ENCODE peak calls at places on chromosome 9, in seven cellular contexts. M is heart left ventricle, F is GM12878, H is astrocyte, D is psoas muscle, C is GM23338, R is tibial nerve. B is an unnamed sample. For H3K4me1, the result is how much of the 10 kb centered on the place peaks cover.

GRCh38 chr9:13587581-13587980 is 308.1 kb upstream of the MPDZ start:
- DNase-seq in M (no peak), F (no peak), H (no peak), D (no peak), C (no peak), R (no peak), B (no peak)

GRCh38 chr9:77291714-77292113 is 114.4 kb downstream of the VPS13A start:
- DNase-seq in M (no peak), F (no peak), H (no peak), D (no peak), C (peak), R (no peak), B (no peak)

GRCh38 chr9:77594963-77595362 is 53.2 kb downstream of the GNA14 start:
- DNase-seq in M (no peak), F (no peak), H (no peak), D (no peak), C (no peak), R (no peak), B (no peak)

GRCh38 chr9:116421006-116421538 is 266.0 kb upstream of the TRIM32 start:
- DNase-seq in M (no peak), F (no peak), H (no peak), D (no peak), C (no peak), R (no peak), B (no peak)

GRCh38 chr9:72361227-72361626 is 3.8 kb downstream of the ZFAND5 start:
- DNase-seq in M (no peak), F (no peak), H (no peak), D (no peak), C (no peak), R (no peak), B (no peak)

GRCh38 chr9:116576386-116576785 is 110.7 kb upstream of the TRIM32 start:
- DNase-seq in M (no peak), F (no peak), H (no peak), D (no peak), C (no peak), R (no peak), B (no peak)

GRCh38 chr9:82599550-82599949 is 463.4 kb downstream of the RASEF start:
- DNase-seq in M (no peak), F (no peak), H (no peak), D (no peak), C (no peak), R (no peak), B (no peak)

GRCh38 chr9:121226186-121226585 is 24.5 kb upstream of the RAB14 start:
- DNase-seq in M (no peak), F (no peak), H (peak), D (no peak), C (no peak), R (no peak), B (no peak)

GRCh38 chr9:78236511-78236950 is 656 bp downstream of the CEP78 start:
- DNase-seq in M (no peak), F (no peak), H (no peak), D (no peak), C (peak), R (no peak), B (no peak)

GRCh38 chr9:22214021-22214420 is 204.9 kb upstream of the CDKN2B start:
- DNase-seq in M (no peak), F (no peak), H (peak), D (no peak), C (no peak), R (no peak), B (no peak)

GRCh38 chr9:2127486-2127885 is 112.3 kb downstream of the SMARCA2 start:
- DNase-seq in M (no peak), F (no peak), H (peak), D (no peak), C (no peak), R (no peak), B (no peak)

GRCh38 chr9:124658165-124659017 is 112.7 kb downstream of the NR6A1 start:
- DNase-seq in M (peak), F (peak), H (peak), D (peak), C (peak), R (peak), B (peak)

GRCh38 chr9:79193001-79193400 is 378.8 kb upstream of the TLE4 start:
- DNase-seq in M (no peak), F (no peak), H (peak), D (no peak), C (no peak), R (no peak), B (no peak)

GRCh38 chr9:94097788-94098413 is 13.6 kb downstream of the PTPDC1 start:
- DNase-seq in M (peak), F (no peak), H (peak), D (no peak), C (no peak), R (no peak), B (no peak)

GRCh38 chr9:113233146-113233545 is 11.8 kb downstream of the SLC31A1 start:
- DNase-seq in M (no peak), F (no peak), H (no peak), D (no peak), C (no peak), R (no peak), B (no peak)

GRCh38 chr9:112753725-112754124 is 3.2 kb downstream of the SNX30 start:
- DNase-seq in M (no peak), F (no peak), H (peak), D (no peak), C (no peak), R (no peak), B (no peak)

GRCh38 chr9:124708633-124709032 is 62.5 kb downstream of the NR6A1 start:
- DNase-seq in M (no peak), F (no peak), H (peak), D (no peak), C (no peak), R (no peak), B (no peak)

GRCh38 chr9:32989651-32990050 is 11.8 kb downstream of the APTX start:
- DNase-seq in M (no peak), F (no peak), H (no peak), D (no peak), C (no peak), R (no peak), B (no peak)

DNA sequence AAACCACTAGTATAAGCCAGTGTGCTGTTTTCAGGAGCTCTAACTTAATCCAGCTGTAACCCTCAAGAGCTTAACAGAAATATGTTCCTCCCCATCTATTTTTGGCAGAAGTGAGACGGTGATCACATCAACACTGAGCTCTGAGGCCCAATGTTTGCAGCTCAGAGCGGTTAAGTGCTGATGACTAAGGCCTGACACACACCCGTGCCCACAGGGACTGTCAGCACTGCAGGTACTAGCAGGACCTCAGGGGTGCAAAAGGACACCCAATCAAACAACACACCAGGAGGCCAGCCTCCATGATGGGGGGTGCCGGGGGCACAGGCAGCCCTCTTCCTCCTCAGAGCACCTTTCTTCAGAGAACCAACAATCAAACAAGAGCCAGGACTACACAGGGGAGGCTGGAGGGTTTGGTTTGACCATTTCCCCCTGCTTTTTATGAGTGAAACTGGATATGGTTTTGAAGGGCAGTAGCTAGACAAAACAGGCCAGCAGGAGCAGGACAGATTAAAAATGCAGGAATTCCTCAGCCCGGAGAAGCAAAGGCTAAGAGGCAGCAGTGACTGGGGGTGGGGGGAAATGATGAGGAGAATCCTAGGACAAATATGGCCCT is 61.3 kb downstream of the RAPGEF1 start:
- DNase-seq in M (peak), F (peak), H (peak), D (peak), C (peak), R (peak), B (peak)
- H3K4me1 ChIP-seq in M (half or more), F (under half), H (under half), D (half or more), C (half or more), R (under half), B (half or more)

GRCh38 chr9:107286057-107286456 is 3.0 kb downstream of the RAD23B start:
- DNase-seq in M (no peak), F (no peak), H (peak), D (no peak), C (no peak), R (no peak), B (no peak)
- H3K4me3 ChIP-seq in M (peak), F (peak), H (peak), D (peak), C (peak), R (no peak), B (peak)

GRCh38 chr9:136557036-136557435 is 11.2 kb upstream of the NOTCH1 start:
- DNase-seq in M (no peak), F (no peak), H (no peak), D (no peak), C (no peak), R (no peak), B (no peak)

GRCh38 chr9:136552117-136552685 is 6.4 kb upstream of the NOTCH1 start:
- DNase-seq in M (no peak), F (no peak), H (peak), D (no peak), C (peak), R (no peak), B (no peak)

GRCh38 chr9:136556166-136556565 is 10.3 kb upstream of the NOTCH1 start:
- DNase-seq in M (no peak), F (no peak), H (no peak), D (no peak), C (no peak), R (no peak), B (no peak)

GRCh38 chr9:136553581-136553980 is 7.7 kb upstream of the NOTCH1 start:
- DNase-seq in M (no peak), F (no peak), H (no peak), D (no peak), C (no peak), R (no peak), B (no peak)

DNA sequence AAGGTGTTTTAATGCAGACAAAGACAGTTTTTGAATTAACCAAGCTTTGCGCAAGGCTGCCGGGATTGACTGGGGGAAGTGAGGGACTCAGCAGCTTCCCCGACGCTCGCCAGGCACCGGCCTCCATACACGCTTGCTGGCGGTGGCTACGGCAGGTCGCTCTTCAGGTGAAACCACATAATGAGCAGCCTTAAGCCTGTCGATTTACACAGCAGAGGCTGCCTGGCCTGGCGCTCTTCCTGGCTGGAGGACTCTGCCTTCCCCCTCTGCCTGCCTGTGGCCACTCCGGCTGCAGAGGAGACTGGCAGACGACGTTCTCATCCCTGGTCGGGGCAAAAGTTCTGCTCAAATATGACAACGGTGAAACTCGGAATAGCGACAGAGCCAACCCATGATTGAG is 9.0 kb upstream of the NOTCH1 start:
- DNase-seq in M (no peak), F (no peak), H (no peak), D (no peak), C (no peak), R (no peak), B (no peak)
- H3K4me1 ChIP-seq in M (under half), F (under half), H (under half), D (under half), C (under half), R (under half), B (under half)

GRCh38 chr9:133367221-133367620 is 8.6 kb downstream of the SURF4 start:
- DNase-seq in M (no peak), F (no peak), H (no peak), D (no peak), C (no peak), R (no peak), B (no peak)

GRCh38 chr9:133369419-133369818 is 6.4 kb downstream of the SURF4 start:
- DNase-seq in M (no peak), F (no peak), H (no peak), D (no peak), C (no peak), R (no peak), B (no peak)

GRCh38 chr9:133366435-133366834 is 9.4 kb downstream of the SURF4 start:
- DNase-seq in M (no peak), F (no peak), H (no peak), D (no peak), C (no peak), R (no peak), B (no peak)

GRCh38 chr9:133368249-133368881 is 7.5 kb downstream of the SURF4 start:
- DNase-seq in M (no peak), F (no peak), H (no peak), D (no peak), C (no peak), R (no peak), B (no peak)

DNA sequence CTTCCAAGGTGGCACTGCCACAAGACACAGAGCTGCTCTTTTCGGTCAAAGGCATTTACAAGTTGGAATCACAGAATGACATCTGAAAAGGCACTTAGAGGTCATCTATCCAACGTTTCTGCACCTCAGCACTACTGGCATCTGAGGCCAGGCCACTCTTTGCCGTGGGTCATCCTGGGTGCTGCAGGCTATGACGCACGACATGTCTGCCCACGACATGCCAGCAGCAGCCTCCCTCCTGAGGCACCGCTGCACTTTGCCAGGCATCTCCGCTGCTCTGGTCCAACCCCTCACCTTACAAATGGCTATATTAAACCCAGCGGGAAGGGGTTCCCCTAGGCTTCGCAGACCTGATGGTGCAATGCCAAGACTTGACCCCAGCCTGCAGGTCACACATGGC is 8.1 kb downstream of the SURF4 start:
- DNase-seq in M (no peak), F (no peak), H (no peak), D (no peak), C (no peak), R (no peak), B (no peak)
- H3K4me3 ChIP-seq in M (no peak), F (no peak), H (no peak), D (no peak), C (no peak), R (no peak), B (no peak)

GRCh38 chr9:89418882-89419641 is 78.9 kb downstream of the SEMA4D start:
- DNase-seq in M (no peak), F (no peak), H (no peak), D (no peak), C (no peak), R (no peak), B (no peak)

GRCh38 chr9:89418112-89418872 is 79.6 kb downstream of the SEMA4D start:
- DNase-seq in M (no peak), F (no peak), H (no peak), D (no peak), C (no peak), R (no peak), B (no peak)

GRCh38 chr9:89420397-89420796 is 77.5 kb downstream of the SEMA4D start:
- DNase-seq in M (no peak), F (no peak), H (no peak), D (no peak), C (no peak), R (no peak), B (no peak)

GRCh38 chr9:89421595-89421994 is 76.3 kb downstream of the SEMA4D start:
- DNase-seq in M (no peak), F (no peak), H (peak), D (no peak), C (no peak), R (no peak), B (no peak)

GRCh38 chr9:89419978-89420394 is 77.9 kb downstream of the SEMA4D start:
- DNase-seq in M (no peak), F (no peak), H (no peak), D (no peak), C (no peak), R (no peak), B (no peak)
- H3K4me1 ChIP-seq in M (under half), F (half or more), H (under half), D (under half), C (under half), R (under half), B (under half)

GRCh38 chr9:105295151-105295550 is 50.7 kb downstream of the SLC44A1 start:
- DNase-seq in M (no peak), F (no peak), H (no peak), D (no peak), C (no peak), R (no peak), B (no peak)

GRCh38 chr9:105297442-105298097 is 53.1 kb downstream of the SLC44A1 start:
- DNase-seq in M (no peak), F (no peak), H (no peak), D (no peak), C (peak), R (no peak), B (no peak)

GRCh38 chr9:105296889-105297288 is 52.4 kb downstream of the SLC44A1 start:
- DNase-seq in M (no peak), F (no peak), H (peak), D (no peak), C (peak), R (no peak), B (no peak)

GRCh38 chr9:105296445-105296844 is 52.0 kb downstream of the SLC44A1 start:
- DNase-seq in M (no peak), F (no peak), H (no peak), D (no peak), C (no peak), R (no peak), B (no peak)

DNA sequence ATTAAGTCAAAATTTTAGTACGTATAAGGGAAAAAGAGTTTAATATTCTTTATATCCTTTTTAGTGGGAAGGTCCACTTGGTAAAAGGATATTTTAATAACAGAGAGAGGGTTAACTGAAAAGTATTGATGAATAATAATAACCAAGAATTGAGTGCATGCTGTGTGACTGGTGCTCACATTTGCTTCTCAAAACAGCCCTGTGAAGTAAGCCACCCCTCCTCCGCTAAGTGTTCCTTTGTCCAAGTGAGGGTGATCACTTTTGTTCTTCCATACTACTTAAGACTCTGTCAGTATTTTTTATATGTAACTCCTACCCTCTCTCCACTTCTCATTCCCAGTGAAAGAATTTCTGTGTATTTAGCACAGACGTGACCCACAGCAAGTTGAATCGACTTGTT is 51.5 kb downstream of the SLC44A1 start:
- DNase-seq in M (no peak), F (no peak), H (no peak), D (no peak), C (peak), R (no peak), B (no peak)
- H3K4me3 ChIP-seq in M (no peak), F (no peak), H (no peak), D (no peak), C (peak), R (no peak), B (no peak)

GRCh38 chr9:134204991-134205578 is 40.7 kb upstream of the RNU6ATAC start:
- DNase-seq in M (peak), F (no peak), H (no peak), D (peak), C (no peak), R (no peak), B (no peak)
- H3K4me1 ChIP-seq in M (under half), F (under half), H (under half), D (under half), C (under half), R (under half), B (under half)

DNA sequence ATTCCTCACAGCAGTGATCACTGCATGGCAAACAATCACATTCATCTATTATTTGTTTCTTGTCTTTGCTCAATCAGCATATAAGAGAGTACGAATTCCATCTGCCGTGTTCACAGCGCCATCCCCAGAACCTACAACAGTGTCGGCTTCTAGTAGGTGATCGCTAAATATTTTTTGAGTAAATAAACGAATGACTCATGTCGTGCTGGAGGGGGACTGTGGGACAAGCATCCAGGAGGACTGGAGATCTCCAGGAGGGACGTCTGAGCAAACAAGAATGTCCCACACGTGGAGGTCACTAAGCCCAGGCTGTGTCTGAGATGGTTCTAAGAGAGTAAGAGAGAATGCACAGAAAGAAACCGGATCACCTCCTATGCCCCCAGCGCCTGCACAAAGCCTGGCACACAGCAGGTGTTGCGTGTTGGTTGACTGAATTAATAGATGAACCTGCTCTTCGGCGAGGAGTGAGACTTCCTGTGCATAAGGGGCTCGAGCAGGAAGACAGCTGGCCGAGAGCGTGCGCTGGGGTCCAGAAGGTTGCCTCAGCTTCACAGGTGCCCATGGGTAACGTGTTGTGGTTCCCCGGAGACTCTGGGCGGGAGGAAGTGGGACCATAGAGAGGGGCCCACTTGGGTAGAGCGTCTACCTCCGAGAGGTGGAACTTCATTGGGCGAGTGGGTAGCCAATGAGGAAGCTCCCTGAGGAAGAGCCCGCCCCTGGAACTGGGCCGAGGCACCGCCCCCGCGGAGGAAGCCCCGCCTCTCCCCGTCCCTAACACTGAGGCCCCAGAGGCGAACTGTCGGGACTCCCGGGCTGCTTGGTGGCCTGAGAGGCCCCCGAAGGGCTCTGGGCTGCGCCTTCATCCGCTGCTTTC is 193.0 kb downstream of the MELK start:
- DNase-seq in M (peak), F (peak), H (no peak), D (peak), C (peak), R (peak), B (no peak)
- H3K4me3 ChIP-seq in M (peak), F (peak), H (no peak), D (peak), C (peak), R (peak), B (peak)

B was measured in thoracic aorta.